ENCODE peak calls at places on chromosomes 6 and 20, in five cellular contexts. One of them, this sample, is unnamed. For H3K9me3, the result is how much of the 10 kb centered on the place peaks cover.

GRCh38 chr20:16368645-16369292 is 204.5 kb downstream of the KIF16B start:
- ATAC-seq in GM12878: no peak
- ATAC-seq in K562: no peak
- ATAC-seq in HepG2: peak
- ATAC-seq in upper lobe of left lung: no peak
- ATAC-seq in this sample: peak

GRCh38 chr6:71404145-71404966 is 115.7 kb downstream of the OGFRL1 start:
- ATAC-seq in HepG2: peak
- ATAC-seq in GM12878: no peak
- ATAC-seq in K562: no peak
- ATAC-seq in upper lobe of left lung: peak
- ATAC-seq in this sample: peak

GRCh38 chr6:129489215-129489765 is 220.7 kb downstream of the ARHGAP18 start:
- ATAC-seq in HepG2: no peak
- ATAC-seq in GM12878: no peak
- ATAC-seq in upper lobe of left lung: no peak
- ATAC-seq in K562: no peak
- ATAC-seq in this sample: no peak

GRCh38 chr6:108841377-108841855 is 6.8 kb upstream of the ARMC2 start:
- ATAC-seq in HepG2: no peak
- ATAC-seq in upper lobe of left lung: peak
- ATAC-seq in GM12878: no peak
- ATAC-seq in K562: no peak
- ATAC-seq in this sample: peak

GRCh38 chr20:4937422-4938319 is 63.6 kb downstream of the SLC23A2 start:
- ATAC-seq in GM12878: no peak
- ATAC-seq in K562: no peak
- ATAC-seq in upper lobe of left lung: no peak
- ATAC-seq in HepG2: peak
- ATAC-seq in this sample: no peak

GRCh38 chr20:20785226-20785625 is 72.8 kb upstream of the RALGAPA2 start:
- ATAC-seq in GM12878: no peak
- ATAC-seq in upper lobe of left lung: no peak
- ATAC-seq in K562: no peak
- ATAC-seq in HepG2: no peak
- ATAC-seq in this sample: no peak

GRCh38 chr6:35385457-35386202 is 43.3 kb downstream of the PPARD start:
- ATAC-seq in K562: peak
- ATAC-seq in HepG2: peak
- ATAC-seq in upper lobe of left lung: peak
- ATAC-seq in GM12878: no peak
- ATAC-seq in this sample: peak

GRCh38 chr20:8812818-8813217 is 256.1 kb upstream of the PLCB4 start:
- ATAC-seq in HepG2: no peak
- ATAC-seq in upper lobe of left lung: peak
- ATAC-seq in K562: no peak
- ATAC-seq in GM12878: no peak
- ATAC-seq in this sample: peak

GRCh38 chr6:6900566-6901204 is 207.1 kb upstream of the RREB1 start:
- ATAC-seq in K562: no peak
- ATAC-seq in HepG2: no peak
- ATAC-seq in upper lobe of left lung: no peak
- ATAC-seq in GM12878: no peak
- ATAC-seq in this sample: no peak

GRCh38 chr6:136613477-136613876 is 63.3 kb upstream of the MAP7 start:
- ATAC-seq in K562: no peak
- ATAC-seq in HepG2: no peak
- ATAC-seq in GM12878: no peak
- ATAC-seq in upper lobe of left lung: no peak
- ATAC-seq in this sample: no peak

GRCh38 chr6:111986651-111987050 is 67.3 kb upstream of the CCN6 start:
- ATAC-seq in upper lobe of left lung: no peak
- ATAC-seq in K562: no peak
- ATAC-seq in HepG2: no peak
- ATAC-seq in GM12878: no peak
- ATAC-seq in this sample: no peak

GRCh38 chr6:111984516-111985201 is 69.2 kb upstream of the CCN6 start:
- ATAC-seq in GM12878: no peak
- ATAC-seq in K562: no peak
- ATAC-seq in HepG2: no peak
- ATAC-seq in upper lobe of left lung: no peak
- ATAC-seq in this sample: no peak

GRCh38 chr6:111984081-111984480 is 69.8 kb upstream of the CCN6 start:
- ATAC-seq in upper lobe of left lung: no peak
- ATAC-seq in K562: no peak
- ATAC-seq in GM12878: no peak
- ATAC-seq in HepG2: no peak
- ATAC-seq in this sample: no peak

GRCh38 chr6:111987295-111987694 is 66.6 kb upstream of the CCN6 start:
- ATAC-seq in K562: no peak
- ATAC-seq in GM12878: no peak
- ATAC-seq in HepG2: no peak
- ATAC-seq in upper lobe of left lung: no peak
- ATAC-seq in this sample: no peak

DNA sequence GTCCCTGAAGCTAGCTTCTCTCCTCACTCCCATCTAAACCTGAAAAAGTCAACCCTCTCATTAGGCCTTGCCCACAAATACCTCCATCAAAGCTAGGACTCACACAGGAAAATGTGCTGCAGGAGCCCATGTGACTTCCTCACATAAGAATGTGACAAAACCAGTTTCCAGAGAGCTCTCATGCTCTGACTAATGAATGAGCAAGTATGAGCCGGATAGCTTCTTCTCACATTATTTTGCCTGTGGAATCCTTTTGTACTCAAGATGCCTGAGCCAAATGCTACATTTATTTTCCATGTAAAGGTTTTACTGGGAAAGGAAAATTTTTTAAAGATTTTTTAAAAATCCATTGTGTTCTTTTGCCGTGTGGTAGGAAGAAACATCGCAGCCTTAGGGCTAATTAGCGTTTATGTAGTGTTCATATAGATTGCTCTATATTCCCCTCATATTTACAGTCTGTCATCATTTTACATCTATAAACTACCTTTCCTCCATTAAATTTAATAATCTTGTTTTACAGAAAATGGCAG is 68.6 kb upstream of the CCN6 start:
- ATAC-seq in GM12878: no peak
- ATAC-seq in K562: no peak
- ATAC-seq in upper lobe of left lung: peak
- ATAC-seq in HepG2: no peak
- ATAC-seq in this sample: no peak
- TF ChIP-seq EP300 in GM12878: no peak
- TF ChIP-seq EP300 in K562: no peak
- TF ChIP-seq EP300 in upper lobe of left lung: no peak
- TF ChIP-seq EP300 in HepG2: no peak
- TF ChIP-seq EP300 in this sample: no peak

DNA sequence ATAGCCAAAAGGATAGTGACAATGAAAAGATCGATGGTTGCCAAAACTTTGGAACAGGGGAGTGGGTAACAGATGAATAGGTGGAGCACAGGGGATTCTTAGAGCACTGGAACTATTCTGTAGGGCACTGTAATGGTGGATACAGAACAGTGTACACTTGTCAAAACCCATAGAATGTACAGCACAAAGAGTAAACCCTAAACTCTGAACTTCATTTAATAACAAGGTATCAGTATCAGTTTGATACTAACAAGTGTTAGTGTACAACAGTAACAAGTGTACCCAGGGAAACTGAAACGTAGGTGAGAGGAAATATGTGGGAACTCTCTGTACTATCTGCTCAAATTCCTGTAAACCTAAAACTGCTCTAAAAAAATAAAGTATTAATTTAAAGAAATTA is 179.2 kb downstream of the HACE1 start:
- ATAC-seq in K562: no peak
- ATAC-seq in GM12878: no peak
- ATAC-seq in upper lobe of left lung: no peak
- ATAC-seq in HepG2: no peak
- ATAC-seq in this sample: no peak
- TF ChIP-seq POLR2AphosphoS5 in K562: no peak
- TF ChIP-seq POLR2AphosphoS5 in GM12878: no peak
- TF ChIP-seq POLR2AphosphoS5 in upper lobe of left lung: no peak
- TF ChIP-seq POLR2AphosphoS5 in HepG2: no peak
- TF ChIP-seq POLR2AphosphoS5 in this sample: no peak

DNA sequence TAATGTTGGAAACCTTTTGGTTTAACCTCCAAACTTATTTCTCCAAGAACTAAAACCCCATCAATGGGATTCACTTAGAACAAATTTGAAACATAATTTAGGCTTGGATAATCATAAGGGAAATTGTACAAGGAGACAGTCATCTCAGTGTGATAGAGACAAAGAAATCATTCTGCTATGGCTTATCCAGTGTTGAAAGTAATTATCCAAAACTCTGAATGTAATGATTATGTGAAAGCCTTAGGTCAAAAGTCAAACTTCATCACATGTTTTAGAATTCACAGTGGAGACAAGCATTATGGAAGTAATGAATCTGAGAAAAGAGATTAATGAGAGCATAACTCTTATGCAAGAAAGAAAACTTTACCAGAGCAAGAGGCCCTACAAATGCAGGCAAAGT is 20.0 kb downstream of the MC3R start:
- ATAC-seq in HepG2: no peak
- ATAC-seq in K562: no peak
- ATAC-seq in GM12878: no peak
- ATAC-seq in upper lobe of left lung: no peak
- ATAC-seq in this sample: no peak
- H3K9me3 ChIP-seq in HepG2: under half
- H3K9me3 ChIP-seq in K562: under half
- H3K9me3 ChIP-seq in GM12878: under half
- H3K9me3 ChIP-seq in upper lobe of left lung: under half
- H3K9me3 ChIP-seq in this sample: under half

GRCh38 chr6:33578588-33579011 is 1.5 kb downstream of the BAK1 start:
- ATAC-seq in HepG2: no peak
- ATAC-seq in GM12878: peak
- ATAC-seq in K562: peak
- ATAC-seq in upper lobe of left lung: no peak
- ATAC-seq in this sample: no peak

GRCh38 chr6:33577718-33578117 is 2.4 kb downstream of the BAK1 start:
- ATAC-seq in GM12878: peak
- ATAC-seq in K562: no peak
- ATAC-seq in upper lobe of left lung: no peak
- ATAC-seq in HepG2: no peak
- ATAC-seq in this sample: no peak

GRCh38 chr6:33581186-33581585 is 1.1 kb upstream of the BAK1 start:
- ATAC-seq in K562: no peak
- ATAC-seq in HepG2: no peak
- ATAC-seq in upper lobe of left lung: no peak
- ATAC-seq in GM12878: no peak
- ATAC-seq in this sample: no peak

GRCh38 chr6:33578164-33578563 is 1.9 kb downstream of the BAK1 start:
- ATAC-seq in K562: no peak
- ATAC-seq in HepG2: no peak
- ATAC-seq in GM12878: no peak
- ATAC-seq in upper lobe of left lung: no peak
- ATAC-seq in this sample: no peak

DNA sequence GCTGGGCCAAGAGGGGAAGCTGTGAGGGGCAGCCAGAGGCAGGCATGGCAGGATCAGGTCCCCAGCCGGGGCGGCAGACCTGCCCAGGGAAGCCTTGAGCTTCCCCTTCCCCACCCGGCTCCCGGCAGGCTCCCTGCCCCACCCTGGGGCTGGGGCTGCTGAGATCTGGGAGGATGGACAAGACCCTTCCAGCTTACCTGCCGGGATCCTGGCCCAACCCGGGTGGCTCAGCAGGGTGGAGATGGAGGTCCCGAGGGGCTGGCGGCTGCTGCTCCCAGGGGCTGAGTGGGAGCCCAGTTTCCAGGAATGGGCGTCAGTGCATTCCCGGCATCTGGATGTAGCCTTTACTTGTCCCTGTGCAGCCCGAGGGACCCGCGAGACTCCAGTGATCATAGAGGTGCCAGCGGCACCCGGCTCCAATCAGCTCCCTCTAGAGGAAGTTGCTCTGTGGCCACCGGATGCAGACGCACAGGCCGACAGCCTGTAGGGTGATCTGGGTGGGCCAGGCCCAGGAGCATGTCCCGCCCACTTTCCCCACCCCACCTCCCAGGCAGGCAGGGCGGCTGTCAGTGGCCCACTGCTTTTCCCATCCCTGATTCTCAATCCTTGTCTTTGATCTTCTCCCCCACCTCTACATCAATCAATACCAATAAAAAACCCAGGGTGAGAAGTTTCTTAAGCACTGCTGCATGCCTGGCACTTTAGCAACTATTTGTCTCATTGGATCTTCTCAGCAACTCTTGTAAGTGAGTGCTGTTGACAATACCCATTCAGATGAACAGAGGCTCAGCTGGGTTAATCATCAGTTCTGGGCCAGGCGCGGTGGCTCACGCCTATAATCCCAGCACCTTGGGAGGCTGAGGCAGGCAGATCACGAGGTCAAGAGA is at the start of gene BAK1:
- ATAC-seq in upper lobe of left lung: peak
- ATAC-seq in GM12878: peak
- ATAC-seq in HepG2: peak
- ATAC-seq in K562: peak
- ATAC-seq in this sample: peak
- TF ChIP-seq EP300 in upper lobe of left lung: no peak
- TF ChIP-seq EP300 in GM12878: no peak
- TF ChIP-seq EP300 in HepG2: no peak
- TF ChIP-seq EP300 in K562: no peak
- TF ChIP-seq EP300 in this sample: no peak

DNA sequence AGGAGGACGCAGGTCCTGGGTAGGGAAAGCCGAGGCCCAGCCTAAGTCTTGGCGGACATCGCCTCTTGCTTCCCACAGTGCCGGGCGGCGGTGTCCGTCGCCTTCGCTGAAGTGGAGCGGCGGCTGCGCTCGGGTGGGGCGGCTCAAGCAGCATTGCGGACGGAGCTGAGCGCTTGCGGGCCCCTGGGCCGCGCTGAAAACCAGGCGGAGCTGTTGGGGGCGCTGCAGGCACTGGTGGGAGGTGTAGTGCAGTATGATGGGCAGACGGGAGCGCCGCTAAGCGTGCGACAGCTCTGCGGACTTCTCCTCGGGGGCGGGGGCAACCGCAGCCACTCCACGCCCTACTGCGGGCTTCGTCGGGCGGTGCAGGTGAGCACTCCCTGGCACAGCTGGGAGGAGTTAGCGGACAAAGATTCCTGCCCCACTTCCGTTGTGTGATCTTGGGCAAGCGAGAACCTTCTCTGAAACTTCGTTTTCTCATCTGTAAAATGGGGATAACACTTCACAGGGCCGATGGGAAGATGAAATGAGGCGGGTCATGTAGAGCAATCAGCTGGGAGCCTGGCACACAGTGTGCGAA is 4.3 kb downstream of the PRSS16 start:
- ATAC-seq in upper lobe of left lung: peak
- ATAC-seq in K562: peak
- ATAC-seq in HepG2: peak
- ATAC-seq in GM12878: peak
- ATAC-seq in this sample: peak
- TF ChIP-seq POLR2AphosphoS5 in upper lobe of left lung: no peak
- TF ChIP-seq POLR2AphosphoS5 in K562: no peak
- TF ChIP-seq POLR2AphosphoS5 in HepG2: no peak
- TF ChIP-seq POLR2AphosphoS5 in GM12878: no peak
- TF ChIP-seq POLR2AphosphoS5 in this sample: no peak

DNA sequence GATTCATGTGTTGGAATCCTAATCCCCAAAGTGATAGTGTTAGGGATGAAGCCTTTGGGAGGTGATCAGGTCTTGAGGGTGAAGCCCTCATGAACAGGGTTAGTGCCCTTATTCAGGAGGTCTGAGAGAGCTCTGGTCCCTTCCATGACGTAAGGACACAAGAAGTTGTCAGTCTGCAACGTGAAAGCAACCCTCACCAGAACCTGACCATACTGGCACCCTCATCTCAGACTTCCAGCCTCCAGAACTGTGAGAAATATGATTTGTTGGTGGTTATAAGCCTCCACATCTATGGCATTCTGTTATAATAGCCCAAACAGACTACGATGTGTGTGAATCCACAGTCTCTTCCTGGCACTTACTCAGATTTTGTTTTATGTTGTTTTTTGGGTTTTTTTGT is 90.7 kb downstream of the TRERF1 start:
- ATAC-seq in K562: no peak
- ATAC-seq in upper lobe of left lung: no peak
- ATAC-seq in GM12878: no peak
- ATAC-seq in HepG2: no peak
- ATAC-seq in this sample: no peak
- H3K9me3 ChIP-seq in K562: under half
- H3K9me3 ChIP-seq in upper lobe of left lung: under half
- H3K9me3 ChIP-seq in GM12878: under half
- H3K9me3 ChIP-seq in HepG2: under half
- H3K9me3 ChIP-seq in this sample: under half

This sample was measured in gastroesophageal sphincter.